ENCODE peak calls at places on chromosomes 5 and 9, in six cellular contexts. D is esophagus squamous epithelium, H is foreskin fibroblast, A is uterus, F is fibroblast of lung, E is body of pancreas. J is an unnamed sample.

GRCh38 chr5:151055336-151055735 is 25.5 kb downstream of the TNIP1 start:
- DNase-seq in F (no peak), E (no peak), H (no peak), A (no peak), D (no peak), J (no peak)

GRCh38 chr9:22452415-22453010 is 5.9 kb downstream of the DMRTA1 start:
- DNase-seq in H (peak; percentile 55), A (peak; percentile 24), D (no peak), F (peak; percentile 8), E (peak; percentile 43), J (no peak)

GRCh38 chr9:128005938-128006337 is 25.1 kb upstream of the EEIG1 start:
- DNase-seq in F (no peak), D (no peak), H (no peak), A (peak; percentile 32), E (no peak), J (no peak)

GRCh38 chr9:2634818-2635217 is 13.2 kb downstream of the VLDLR start:
- DNase-seq in F (no peak), A (no peak), D (no peak), E (no peak), H (no peak), J (no peak)

GRCh38 chr5:39058178-39058577 is 16.0 kb downstream of the RICTOR start:
- DNase-seq in F (no peak), E (no peak), D (no peak), H (no peak), A (no peak), J (no peak)

GRCh38 chr5:120436996-120437395 is 27.1 kb upstream of the PRR16 start:
- DNase-seq in E (no peak), A (no peak), F (peak; percentile 71), D (no peak), H (peak; percentile 73), J (no peak)

GRCh38 chr9:134488251-134488900 is 153.2 kb upstream of the COL5A1 start:
- DNase-seq in H (peak; percentile 70), F (no peak), E (no peak), D (no peak), A (no peak), J (no peak)

GRCh38 chr5:64000096-64000495 is 37.9 kb upstream of the HTR1A start:
- DNase-seq in H (no peak), F (no peak), A (no peak), D (no peak), E (no peak), J (no peak)

GRCh38 chr5:147704544-147704943 is 78.0 kb downstream of the JAKMIP2 start:
- DNase-seq in E (no peak), H (no peak), F (no peak), D (no peak), A (no peak), J (no peak)

GRCh38 chr5:77181596-77182304 is 28.7 kb upstream of the PDE8B start:
- DNase-seq in E (peak; percentile 43), A (no peak), F (no peak), H (no peak), D (no peak), J (no peak)

GRCh38 chr9:131732061-131732526 is 7.8 kb downstream of the RAPGEF1 start:
- DNase-seq in F (peak; percentile 73), A (no peak), D (no peak), H (peak; percentile 93), E (peak; percentile 30), J (no peak)

GRCh38 chr5:93723005-93723404 is 18.4 kb downstream of the POU5F2 start:
- DNase-seq in D (no peak), F (no peak), E (no peak), A (no peak), H (peak; percentile 72), J (no peak)

GRCh38 chr5:143887302-143887638 is 75.3 kb downstream of the HMHB1 start:
- DNase-seq in D (no peak), E (peak; percentile 51), F (peak; percentile 77), A (peak; percentile 21), H (peak; percentile 80), J (no peak)

GRCh38 chr5:23490993-23491392 is 16.4 kb upstream of the PRDM9 start:
- DNase-seq in F (no peak), E (no peak), D (no peak), H (no peak), A (no peak), J (no peak)

GRCh38 chr5:55278778-55279177 is 28.7 kb downstream of the DHX29 start:
- DNase-seq in D (no peak), H (peak; percentile 64), E (no peak), A (no peak), F (peak; percentile 76), J (no peak)

GRCh38 chr9:85610074-85610855 is 131.5 kb downstream of the AGTPBP1 start:
- DNase-seq in H (peak; percentile 84), A (no peak), F (peak; percentile 67), D (no peak), E (peak; percentile 27), J (peak; percentile 37)

GRCh38 chr9:89382026-89382986 is 64.0 kb downstream of the SECISBP2 start:
- DNase-seq in D (no peak), F (no peak), A (no peak), H (no peak), E (no peak), J (no peak)

GRCh38 chr9:116285320-116285719 is 131.7 kb downstream of the PAPPA start:
- DNase-seq in D (no peak), E (no peak), F (no peak), A (no peak), H (no peak), J (no peak)

GRCh38 chr9:126614088-126614454 is 343 bp downstream of the LMX1B start:
- DNase-seq in E (no peak), F (no peak), D (no peak), A (no peak), H (no peak), J (no peak)
- H3K4me3 ChIP-seq in E (no peak overlapping the region), F (no peak overlapping the region), D (peak overlapping the region; percentile 36), A (no peak overlapping the region), H (no peak overlapping the region), J (no peak overlapping the region)

GRCh38 chr5:126385509-126385908 is 37.7 kb upstream of the GRAMD2B start:
- DNase-seq in F (no peak), H (no peak), E (no peak), A (no peak), D (no peak), J (no peak)
- H3K4me3 ChIP-seq in F (no peak overlapping the region), H (no peak overlapping the region), E (no peak overlapping the region), A (no peak overlapping the region), D (no peak overlapping the region), J (no peak overlapping the region)

DNA sequence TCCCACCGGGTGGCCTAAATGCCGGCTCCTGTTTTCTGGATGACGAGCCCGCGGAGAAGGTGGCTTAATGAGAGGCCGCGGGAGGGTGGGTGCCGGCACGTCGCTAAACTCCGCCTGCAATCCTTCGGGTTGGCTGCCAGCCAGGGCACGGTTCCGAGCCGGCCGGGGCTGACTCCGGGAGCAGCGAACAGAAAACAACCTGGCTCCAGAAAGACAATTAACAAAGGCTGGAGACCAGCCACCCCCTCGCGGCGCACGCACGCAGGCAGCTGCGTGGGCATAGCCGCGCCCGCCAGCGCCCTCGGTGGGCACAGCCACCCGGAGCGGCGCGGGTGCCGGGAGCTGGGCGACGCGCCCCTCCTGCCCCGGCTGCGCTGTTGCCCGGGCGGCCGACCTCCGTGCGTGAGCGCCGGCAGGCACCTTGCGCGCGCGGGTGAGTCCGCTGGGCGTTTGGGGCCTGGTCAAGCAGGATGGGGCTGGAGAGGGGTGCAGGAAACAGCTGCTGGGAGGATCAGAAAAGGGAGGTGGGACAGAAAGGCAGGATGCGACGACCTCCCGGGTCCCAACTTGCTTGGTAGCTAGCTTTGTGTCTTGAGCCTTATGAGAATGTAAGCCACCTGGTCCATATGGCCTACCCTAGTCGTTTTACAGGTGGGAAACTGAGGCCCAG is at the start of gene ARHGEF37:
- DNase-seq in A (peak; percentile 88), D (no peak), H (peak; percentile 77), E (peak; percentile 92), F (peak; percentile 56), J (peak; percentile 48)
- H3K4me3 ChIP-seq in A (peak within 1 kb of the TSS; percentile 22), D (peak within 1 kb of the TSS; percentile 64), H (peak within 1 kb of the TSS; percentile 43), E (peak within 1 kb of the TSS; percentile 24), F (peak within 1 kb of the TSS; percentile 49), J (peak within 1 kb of the TSS; percentile 51)

DNA sequence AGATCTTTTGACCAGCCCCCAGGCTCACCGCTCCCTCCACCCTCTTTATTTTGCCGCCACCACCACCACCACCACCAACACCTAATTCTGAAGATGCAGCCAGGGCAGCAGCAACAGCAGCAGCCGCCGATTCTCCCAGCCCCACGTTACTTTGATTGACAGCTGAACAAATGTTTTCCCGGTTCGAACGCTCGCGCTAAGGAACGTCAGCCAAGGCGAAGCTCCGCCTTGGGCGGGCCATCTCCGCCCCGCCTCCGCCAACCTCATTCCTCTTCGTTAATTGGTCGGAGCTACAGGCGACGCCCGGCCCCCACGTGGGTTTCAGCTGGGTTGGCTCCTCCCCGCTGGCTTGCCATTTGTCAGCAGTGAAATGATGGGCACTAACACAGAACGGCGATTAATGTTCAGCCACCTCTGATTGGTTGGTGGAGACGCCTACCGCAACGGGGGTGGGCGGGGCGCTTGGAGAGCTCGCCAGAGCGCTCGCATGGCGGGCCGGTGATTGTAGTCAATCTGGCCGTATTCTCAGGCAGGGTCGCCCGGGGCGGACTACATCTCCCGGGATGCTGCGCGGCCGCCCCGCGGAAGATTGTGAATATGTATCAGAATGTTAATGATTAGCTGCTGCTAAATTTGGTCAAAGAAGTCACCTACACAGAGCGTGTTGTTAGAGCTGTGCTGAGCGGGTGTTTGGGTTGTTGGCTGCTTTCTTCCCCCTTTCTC is at the start of gene TLE4:
- DNase-seq in H (peak; percentile 100), E (peak; percentile 100), F (peak; percentile 100), A (peak; percentile 99), D (peak; percentile 99), J (peak; percentile 100)
- H3K4me3 ChIP-seq in H (peak within 1 kb of the TSS; percentile 82), E (peak within 1 kb of the TSS; percentile 89), F (peak within 1 kb of the TSS; percentile 73), A (peak within 1 kb of the TSS; percentile 74), D (peak within 1 kb of the TSS; percentile 100), J (peak within 1 kb of the TSS; percentile 95)

GRCh38 chr5:57845025-57845424 is 362.4 kb upstream of the ACTBL2 start:
- DNase-seq in H (no peak), E (no peak), D (no peak), F (peak; percentile 26), A (no peak), J (no peak)

GRCh38 chr5:57842376-57843015 is 359.9 kb upstream of the ACTBL2 start:
- DNase-seq in H (no peak), E (no peak), A (no peak), F (peak; percentile 26), D (no peak), J (no peak)

GRCh38 chr5:57844410-57844809 is 361.8 kb upstream of the ACTBL2 start:
- DNase-seq in E (no peak), A (no peak), D (no peak), H (no peak), F (no peak), J (no peak)

GRCh38 chr5:57841671-57842375 is 359.2 kb upstream of the ACTBL2 start:
- DNase-seq in H (peak; percentile 92), D (no peak), E (no peak), A (no peak), F (peak; percentile 99), J (no peak)

GRCh38 chr5:57843016-57843402 is 360.4 kb upstream of the ACTBL2 start:
- DNase-seq in D (no peak), A (no peak), H (no peak), F (peak; percentile 52), E (no peak), J (no peak)
- H3K4me3 ChIP-seq in D (no peak overlapping the region), A (no peak overlapping the region), H (no peak overlapping the region), F (no peak overlapping the region), E (no peak overlapping the region), J (no peak overlapping the region)